ENCODE peak calls at places on chromosomes 4 and X, in four cellular contexts. C is ACHN, L is NT2/D1, Y is upper lobe of right lung. Q is an unnamed sample.

GRCh38 chr4:150237110-150237852 is 159.0 kb downstream of the DCLK2 start:
- DNase-seq in C (peak), L (no peak), Y (no peak), Q (no peak)

GRCh38 chrX:103782640-103783039 is 6.0 kb downstream of the PLP1 start:
- DNase-seq in C (no peak), L (no peak), Y (no peak), Q (no peak)

GRCh38 chr4:3365326-3365725 is 72.5 kb downstream of the RGS12 start:
- DNase-seq in C (no peak), L (no peak), Y (no peak), Q (no peak)

GRCh38 chr4:38967260-38968095 is 64.7 kb downstream of the TMEM156 start:
- DNase-seq in C (peak), L (no peak), Y (no peak), Q (no peak)

GRCh38 chrX:1336331-1337143 is at the start of gene IL3RA:
- DNase-seq in C (no peak), L (no peak), Y (no peak), Q (peak)

GRCh38 chr4:185535818-185536729 is 767 bp upstream of the PDLIM3 start:
- DNase-seq in C (no peak), L (no peak), Y (no peak), Q (peak)

GRCh38 chrX:13666836-13667235 is 13.9 kb downstream of the TCEANC start:
- DNase-seq in C (no peak), L (no peak), Y (no peak), Q (no peak)

GRCh38 chrX:153769865-153770605 is 6.0 kb downstream of the PLXNB3 start:
- DNase-seq in C (no peak), L (no peak), Y (peak), Q (no peak)

GRCh38 chr4:83115000-83115399 is 471 bp upstream of the PLAC8 start:
- DNase-seq in C (peak), L (no peak), Y (no peak), Q (no peak)

GRCh38 chrX:39975094-39975865 is 122.5 kb downstream of the BCOR start:
- DNase-seq in C (no peak), L (no peak), Y (no peak), Q (peak)

GRCh38 chr4:6469898-6470501 is 2.4 kb downstream of the PPP2R2C start:
- DNase-seq in C (no peak), L (no peak), Y (no peak), Q (peak)

GRCh38 chr4:183987987-183988392 is 82.9 kb downstream of the STOX2 start:
- DNase-seq in C (peak), L (peak), Y (no peak), Q (no peak)

GRCh38 chr4:124135409-124135813 is 577.1 kb downstream of the ANKRD50 start:
- DNase-seq in C (no peak), L (no peak), Y (no peak), Q (no peak)

GRCh38 chrX:130896816-130897508 is 6.0 kb downstream of the ENOX2 start:
- DNase-seq in C (no peak), L (no peak), Y (no peak), Q (no peak)

GRCh38 chr4:184746532-184746870 is 12.6 kb upstream of the CENPU start:
- DNase-seq in C (peak), L (no peak), Y (no peak), Q (no peak)

Q was measured in posterior vena cava.